ENCODE peak calls at places on chromosome 21, in nine cellular contexts. L, I, R, N, K, E, H, Y and O are unnamed samples.

GRCh38 chr21:46094401-46095105 is 3.4 kb upstream of the COL6A2 start:
- DNase-seq in N (no peak), E (no peak), I (no peak), Y (no peak), H (no peak), R (no peak), L (no peak), K (no peak), O (no peak)

GRCh38 chr21:29725025-29725736 is 214.6 kb downstream of the GRIK1 start:
- DNase-seq in R (no peak), K (no peak), I (no peak), Y (no peak), H (no peak), N (no peak), L (no peak), E (no peak), O (no peak)

GRCh38 chr21:44923481-44924084 is 2.9 kb upstream of the ITGB2 start:
- DNase-seq in N (no peak), H (no peak), L (no peak), Y (no peak), K (no peak), I (no peak), E (no peak), R (no peak), O (no peak)

GRCh38 chr21:32141009-32141357 is 137.9 kb downstream of the MIS18A start:
- DNase-seq in R (no peak), N (no peak), H (no peak), L (no peak), Y (no peak), E (no peak), I (no peak), K (no peak), O (no peak)

GRCh38 chr21:43820466-43820865 is 31.1 kb downstream of the RRP1 start:
- DNase-seq in L (no peak), H (no peak), Y (no peak), N (no peak), E (no peak), I (no peak), R (no peak), K (no peak), O (no peak)

GRCh38 chr21:43921602-43921978 is 56.6 kb downstream of the AGPAT3 start:
- DNase-seq in E (no peak), I (no peak), Y (no peak), K (no peak), R (no peak), N (no peak), H (no peak), L (no peak), O (no peak)

GRCh38 chr21:30306821-30307330 is 13.2 kb downstream of the KRTAP26-1 start:
- DNase-seq in N (no peak), R (no peak), Y (no peak), E (no peak), I (no peak), H (peak), L (no peak), K (no peak), O (no peak)

GRCh38 chr21:31554511-31555022 is 104.9 kb upstream of the SOD1 start:
- DNase-seq in R (no peak), H (no peak), Y (no peak), E (no peak), L (no peak), K (peak), N (no peak), I (peak), O (no peak)

GRCh38 chr21:44718571-44718970 is 7.2 kb upstream of the TSPEAR start:
- DNase-seq in E (no peak), R (no peak), K (no peak), I (no peak), Y (no peak), L (peak), H (no peak), N (no peak), O (no peak)

GRCh38 chr21:45306453-45306831 is 18.7 kb upstream of the POFUT2 start:
- DNase-seq in N (no peak), H (no peak), R (peak), Y (no peak), I (no peak), K (no peak), E (peak), L (no peak), O (no peak)

GRCh38 chr21:32406405-32406804 is 6.1 kb upstream of the EVA1C start:
- DNase-seq in N (no peak), E (no peak), K (no peak), I (peak), H (no peak), Y (peak), L (no peak), R (no peak), O (no peak)

GRCh38 chr21:41933259-41934079 is 20.3 kb downstream of the C2CD2 start:
- DNase-seq in I (peak), K (no peak), R (no peak), H (no peak), Y (no peak), L (no peak), N (no peak), E (no peak), O (no peak)

GRCh38 chr21:42404534-42404933 is 832 bp downstream of the UBASH3A start:
- DNase-seq in L (no peak), E (no peak), N (no peak), K (no peak), I (no peak), H (peak), Y (no peak), R (no peak), O (no peak)

GRCh38 chr21:33124879-33125278 is 54.9 kb downstream of the OLIG1 start:
- DNase-seq in R (no peak), I (no peak), E (no peak), K (no peak), N (no peak), L (no peak), H (no peak), Y (no peak), O (no peak)

GRCh38 chr21:45153358-45154318 is 79.3 kb downstream of the ADARB1 start:
- DNase-seq in I (no peak), L (peak), E (no peak), H (no peak), R (no peak), Y (peak), K (peak), N (peak), O (no peak)

GRCh38 chr21:42735944-42736343 is 82.5 kb downstream of the PDE9A start:
- DNase-seq in E (no peak), L (no peak), N (no peak), I (no peak), H (no peak), K (no peak), R (no peak), Y (no peak), O (no peak)

GRCh38 chr21:42777757-42778344 is 101.5 kb downstream of the WDR4 start:
- DNase-seq in R (no peak), L (no peak), Y (no peak), I (no peak), H (no peak), E (no peak), K (peak), N (no peak), O (no peak)

DNA sequence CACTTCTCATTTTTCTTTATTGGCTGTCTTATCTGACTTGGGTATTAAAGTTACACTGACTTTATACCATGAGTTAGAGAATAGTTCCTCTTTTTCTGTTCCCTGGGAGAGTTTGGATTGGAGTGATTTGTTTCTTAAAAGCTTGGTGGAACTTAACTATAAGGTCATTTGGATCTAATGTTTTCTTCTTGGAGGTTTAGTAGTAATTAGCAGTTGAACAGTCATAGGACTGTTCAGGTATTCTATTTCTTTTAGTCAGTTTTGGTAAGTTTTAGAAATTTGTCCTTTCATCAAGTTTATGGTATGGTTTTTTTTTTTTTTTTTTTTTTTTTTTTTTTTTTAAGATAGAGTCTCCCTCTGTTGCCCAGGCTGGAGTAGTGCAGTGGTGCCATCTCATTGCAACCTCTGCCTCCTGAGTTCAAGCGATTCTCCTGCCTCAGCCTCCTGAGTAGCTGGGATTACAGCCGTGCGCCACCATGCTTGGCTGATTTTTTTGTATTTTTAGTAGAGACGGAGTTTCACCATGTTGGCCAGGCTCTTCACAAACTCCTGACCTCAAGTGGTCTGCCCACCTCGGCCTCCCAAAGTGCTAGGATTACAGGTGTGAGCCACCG is 6.3 kb downstream of the TTC3 start:
- DNase-seq in K (no peak), R (no peak), Y (no peak), E (no peak), H (no peak), L (no peak), N (no peak), I (no peak), O (no peak)
- TF ChIP-seq CTCF in K (no peak), R (no peak), Y (peak), E (peak), H (peak), L (no peak), N (peak), I (peak), O (no peak)

DNA sequence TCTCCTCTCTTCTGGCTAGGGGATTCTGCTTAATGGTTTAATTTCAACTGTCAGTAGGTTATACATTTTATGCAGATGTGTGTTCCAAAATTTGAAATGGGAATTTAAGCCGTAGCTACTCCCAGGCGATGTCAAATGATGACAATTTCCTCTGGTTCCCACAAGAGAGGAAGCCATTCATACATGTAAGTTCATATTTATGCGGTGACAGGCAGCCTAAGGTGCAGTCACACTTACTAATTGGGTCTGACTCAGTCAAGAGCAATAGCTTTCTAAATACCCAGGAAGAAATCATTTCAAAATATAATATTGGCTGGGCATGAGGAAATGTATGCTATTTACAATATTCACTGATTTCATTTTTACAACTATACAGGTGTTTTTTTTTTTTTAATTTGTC is 1.3 kb downstream of the DSCAM start:
- DNase-seq in R (no peak), E (no peak), N (no peak), I (no peak), L (no peak), H (no peak), K (no peak), Y (no peak), O (no peak)
- H3K4me3 ChIP-seq in R (no peak), E (no peak), N (no peak), I (no peak), L (no peak), H (no peak), K (no peak), Y (no peak), O (no peak)

DNA sequence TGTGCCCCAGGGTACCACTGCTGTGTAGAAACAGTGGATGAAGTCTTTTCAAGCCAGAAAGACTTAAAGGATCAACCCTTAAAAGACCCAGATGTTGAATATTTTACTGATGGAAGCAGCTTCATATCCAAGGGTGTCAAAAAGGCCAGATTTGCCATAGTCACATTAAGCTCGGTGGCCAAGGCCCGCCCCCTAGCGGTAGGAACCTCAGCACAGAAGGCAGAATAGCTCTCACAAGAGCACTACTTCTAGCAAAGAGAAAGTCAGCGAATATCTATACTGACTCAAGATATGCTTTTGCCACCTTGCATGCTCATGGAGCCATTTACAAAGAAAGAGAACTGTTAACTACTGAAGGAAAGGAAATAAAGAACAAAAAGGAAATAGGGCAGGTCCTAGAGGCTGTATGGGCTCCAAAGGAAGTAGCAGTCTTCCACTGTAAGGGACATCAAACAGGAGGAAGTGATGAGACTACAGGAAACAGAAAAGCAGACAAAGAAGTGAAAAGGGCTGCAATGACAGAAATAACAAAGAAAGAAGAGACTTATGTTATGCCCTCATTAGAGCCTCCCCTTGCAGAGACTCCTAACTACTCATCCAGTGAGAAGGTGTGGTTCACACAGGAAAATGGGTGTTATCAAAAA is 90.5 kb downstream of the LIPI start:
- DNase-seq in E (no peak), N (no peak), Y (peak), K (peak), H (peak), R (no peak), I (no peak), L (no peak), O (peak)
- TF ChIP-seq CTCF in E (peak), N (peak), Y (peak), K (no peak), H (no peak), R (no peak), I (peak), L (no peak), O (peak)

DNA sequence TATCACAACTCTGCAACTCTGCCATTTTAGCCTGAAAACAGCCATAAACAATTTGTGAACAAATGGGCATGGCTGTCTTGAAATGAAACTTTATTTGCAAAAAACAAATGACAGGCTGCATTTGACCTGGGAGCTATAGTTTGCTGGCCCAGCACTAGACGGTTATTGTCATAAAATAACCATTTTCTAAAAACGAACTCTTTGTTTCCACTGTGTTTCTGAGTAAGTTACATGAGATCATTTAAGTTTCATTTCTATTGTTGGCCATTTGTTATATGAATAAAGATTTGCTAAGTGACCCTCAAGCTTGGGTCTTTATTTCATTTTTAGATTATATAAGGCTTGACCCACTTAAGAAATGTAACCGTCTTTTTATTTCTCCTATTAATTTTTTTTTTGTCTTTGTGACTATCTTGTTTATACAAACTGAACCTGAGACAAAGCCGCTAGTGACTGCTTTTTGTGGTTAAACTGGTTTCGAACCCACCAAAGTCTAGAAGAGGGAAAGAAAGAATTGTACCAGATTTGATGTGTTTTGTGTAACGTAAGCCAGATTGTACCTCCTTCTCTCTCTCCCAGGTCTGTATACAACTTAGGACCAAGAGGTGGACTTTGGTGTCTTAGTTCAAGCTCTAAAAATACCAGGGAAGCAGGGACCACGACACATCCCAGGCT is 12.9 kb upstream of the KCNJ15 start:
- DNase-seq in R (no peak), L (no peak), N (no peak), K (no peak), E (no peak), I (no peak), H (no peak), Y (no peak), O (no peak)
- H3K4me3 ChIP-seq in R (no peak), L (no peak), N (no peak), K (no peak), E (no peak), I (no peak), H (no peak), Y (no peak), O (no peak)

GRCh38 chr21:34800797-34801518 is 132.2 kb downstream of the CLIC6 start:
- DNase-seq in K (no peak), N (no peak), E (no peak), H (no peak), R (no peak), I (peak), L (no peak), Y (no peak), O (no peak)

GRCh38 chr21:34802180-34802899 is 133.5 kb downstream of the CLIC6 start:
- DNase-seq in E (no peak), K (no peak), H (no peak), I (no peak), L (peak), R (no peak), Y (no peak), N (no peak), O (no peak)

GRCh38 chr21:34799092-34799491 is 130.3 kb downstream of the CLIC6 start:
- DNase-seq in H (no peak), L (no peak), E (no peak), N (no peak), R (no peak), K (no peak), I (no peak), Y (no peak), O (no peak)

GRCh38 chr21:34803792-34804440 is 135.1 kb downstream of the CLIC6 start:
- DNase-seq in R (no peak), I (no peak), E (no peak), H (no peak), N (no peak), Y (no peak), L (no peak), K (no peak), O (no peak)

GRCh38 chr21:34801519-34802132 is 132.8 kb downstream of the CLIC6 start:
- DNase-seq in I (peak), L (no peak), H (no peak), N (no peak), K (no peak), E (no peak), R (no peak), Y (no peak), O (no peak)
- TF ChIP-seq CTCF in I (peak), L (no peak), H (peak), N (peak), K (no peak), E (no peak), R (no peak), Y (no peak), O (peak)

DNA sequence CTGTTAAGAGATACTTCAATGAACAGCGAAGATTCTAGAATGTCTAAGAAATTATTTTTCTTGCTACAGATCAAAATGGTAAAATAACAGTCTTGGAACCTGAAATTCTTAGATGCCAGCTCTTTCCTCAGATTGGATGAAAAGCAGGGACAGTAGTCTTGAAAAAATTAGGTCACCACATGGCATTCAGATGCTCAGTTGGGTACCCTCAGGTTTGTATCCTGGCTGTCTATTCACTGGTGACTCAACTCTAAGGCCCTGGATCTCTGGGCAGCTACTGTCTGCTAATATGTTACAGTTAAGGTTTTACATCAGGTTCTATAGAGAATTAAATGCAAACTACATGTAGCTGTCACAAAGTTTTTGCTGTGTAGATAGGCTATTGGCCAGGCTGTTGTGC is 528.9 kb upstream of the ADAMTS5 start:
- DNase-seq in K (no peak), N (no peak), L (no peak), E (no peak), Y (no peak), R (no peak), I (no peak), H (no peak), O (no peak)
- H3K4me3 ChIP-seq in K (no peak), N (no peak), L (no peak), E (no peak), Y (no peak), R (no peak), I (no peak), H (no peak), O (no peak)